ENCODE peak calls at places on chromosomes 1 and 21, in ten cellular contexts. W, F, Y, O, U, H, M, A, S and J are unnamed samples.

GRCh38 chr1:196376648-196377295 is 231.5 kb downstream of the KCNT2 start:
- DNase-seq in A (no peak), S (no peak), O (no peak), F (no peak), W (no peak), Y (no peak), M (no peak), H (no peak), U (no peak), J (no peak)

GRCh38 chr1:17163789-17164666 is 40.9 kb upstream of the PADI1 start:
- DNase-seq in O (no peak), Y (no peak), S (no peak), U (no peak), A (no peak), M (no peak), H (no peak), F (no peak), W (no peak), J (no peak)

GRCh38 chr1:172940170-172940855 is 110.4 kb downstream of the TNFSF18 start:
- DNase-seq in H (no peak), S (no peak), O (peak; percentile 61), U (no peak), W (no peak), F (peak; percentile 85), A (no peak), M (no peak), Y (no peak), J (no peak)

GRCh38 chr1:39142394-39143060 is 62.0 kb upstream of the MACF1 start:
- DNase-seq in M (no peak), S (no peak), H (no peak), A (peak; percentile 19), U (no peak), O (no peak), F (no peak), W (no peak), Y (peak; percentile 20), J (peak; percentile 75)

GRCh38 chr1:101207891-101208290 is 28.9 kb upstream of the S1PR1 start:
- DNase-seq in M (no peak), A (no peak), W (no peak), O (peak; percentile 52), U (no peak), S (no peak), Y (no peak), H (no peak), F (no peak), J (no peak)

GRCh38 chr1:62283361-62283760 is 35.9 kb downstream of the KANK4 start:
- DNase-seq in M (no peak), Y (no peak), A (no peak), F (no peak), H (no peak), W (no peak), S (no peak), U (no peak), O (no peak), J (no peak)

GRCh38 chr1:88774151-88774556 is 90.1 kb downstream of the PKN2 start:
- DNase-seq in U (no peak), S (no peak), W (no peak), M (peak; percentile 47), Y (peak; percentile 84), O (no peak), F (peak; percentile 5), H (no peak), A (no peak), J (no peak)

GRCh38 chr1:182061597-182061996 is at the start of gene ZNF648:
- DNase-seq in H (no peak), F (no peak), U (no peak), M (no peak), O (no peak), W (no peak), S (no peak), Y (peak; percentile 23), A (no peak), J (no peak)

GRCh38 chr1:118304722-118305344 is 119.8 kb upstream of the SPAG17 start:
- DNase-seq in A (no peak), U (no peak), Y (no peak), S (no peak), M (no peak), W (no peak), O (peak; percentile 26), F (no peak), H (no peak), J (no peak)

GRCh38 chr1:19974822-19975416 is 4.5 kb downstream of the PLA2G2A start:
- DNase-seq in S (no peak), M (peak; percentile 48), Y (peak; percentile 82), O (peak; percentile 82), H (no peak), W (no peak), U (peak; percentile 63), A (peak; percentile 12), F (peak; percentile 84), J (no peak)

GRCh38 chr1:65512383-65512782 is 91.9 kb downstream of the LEPR start:
- DNase-seq in A (no peak), M (no peak), S (no peak), W (no peak), H (no peak), F (no peak), O (no peak), Y (no peak), U (peak; percentile 7), J (no peak)

GRCh38 chr21:42060166-42060565 is 11.0 kb upstream of the UMODL1 start:
- DNase-seq in U (no peak), M (no peak), H (no peak), Y (no peak), F (no peak), W (no peak), S (no peak), O (no peak), A (no peak), J (no peak)

GRCh38 chr1:156677616-156678596 is 699 bp upstream of the NES start:
- DNase-seq in W (no peak), M (peak; percentile 63), F (peak; percentile 70), O (peak; percentile 92), S (no peak), U (peak; percentile 87), A (peak; percentile 51), H (no peak), Y (peak; percentile 85), J (peak; percentile 41)